ENCODE peak calls at places on chromosomes 13 and 19, in four cellular contexts. E is cardiac fibroblast, M is tibial nerve, U is lower leg skin. W is an unnamed sample.

GRCh38 chr13:23159205-23159586 is 21.6 kb upstream of the SGCG start:
- DNase-seq in M (no peak), U (no peak), E (peak), W (peak)

GRCh38 chr19:16325671-16326400 is 1.2 kb downstream of the KLF2 start:
- DNase-seq in M (no peak), U (peak), E (peak), W (peak)

GRCh38 chr19:18287836-18288772 is 6.7 kb upstream of the JUND start:
- DNase-seq in M (no peak), E (no peak), U (no peak), W (no peak)

GRCh38 chr19:44576843-44577565 is 36.4 kb upstream of the IGSF23 start:
- DNase-seq in E (peak), M (no peak), U (peak), W (peak)

GRCh38 chr13:73092831-73093230 is 34.0 kb downstream of the KLF5 start:
- DNase-seq in U (no peak), E (no peak), M (no peak), W (no peak)

GRCh38 chr13:40590112-40590862 is 76.2 kb downstream of the FOXO1 start:
- DNase-seq in M (no peak), E (no peak), U (no peak), W (no peak)

GRCh38 chr13:95317037-95317989 is 16.1 kb upstream of the ABCC4 start:
- DNase-seq in M (no peak), U (no peak), E (peak), W (no peak)

GRCh38 chr13:50592412-50593145 is 250.9 kb downstream of the DLEU7 start:
- DNase-seq in E (peak), M (no peak), U (no peak), W (no peak)

GRCh38 chr13:76854894-76855293 is 31.3 kb downstream of the KCTD12 start:
- DNase-seq in M (no peak), U (no peak), E (peak), W (no peak)

GRCh38 chr19:34960940-34961679 is 2.9 kb downstream of the ZNF792 start:
- DNase-seq in E (no peak), M (no peak), U (peak), W (no peak)
- H3K4me3 ChIP-seq in E (no peak), M (no peak), U (no peak), W (no peak)

GRCh38 chr19:2042485-2043268 is 8.4 kb downstream of the MKNK2 start:
- DNase-seq in E (no peak), U (peak), M (no peak), W (no peak)

GRCh38 chr19:2040647-2041435 is 10.2 kb downstream of the MKNK2 start:
- DNase-seq in E (no peak), U (no peak), M (no peak), W (peak)

GRCh38 chr19:2041686-2042484 is 9.2 kb downstream of the MKNK2 start:
- DNase-seq in U (peak), M (peak), E (peak), W (peak)

GRCh38 chr19:2039959-2040646 is 10.9 kb downstream of the MKNK2 start:
- DNase-seq in M (no peak), U (no peak), E (no peak), W (no peak)

GRCh38 chr19:2041436-2041685 is 9.7 kb downstream of the MKNK2 start:
- DNase-seq in E (no peak), U (no peak), M (no peak), W (no peak)
- H3K4me3 ChIP-seq in E (no peak), U (no peak), M (no peak), W (peak)

DNA sequence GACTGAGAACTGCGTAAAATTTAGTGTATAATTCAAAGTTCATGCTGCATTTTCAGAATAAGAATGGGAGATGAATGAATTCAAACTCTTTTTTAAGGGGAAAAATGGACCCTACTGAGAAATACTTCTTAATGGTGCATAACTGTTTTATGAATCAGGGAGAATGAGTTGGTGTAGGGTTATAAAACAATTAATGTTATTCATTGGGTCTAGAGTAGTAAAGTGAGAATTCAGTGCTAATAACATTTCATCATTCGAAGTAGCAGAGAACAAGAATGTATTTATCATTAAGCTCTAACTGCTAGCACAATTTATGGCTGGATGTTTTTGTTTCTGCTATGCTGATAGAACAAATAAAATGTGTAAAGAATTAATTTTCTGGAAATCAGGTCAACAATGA is 310.2 kb downstream of the SLITRK5 start:
- DNase-seq in E (no peak), M (no peak), U (no peak), W (no peak)
- H3K4me3 ChIP-seq in E (no peak), M (no peak), U (no peak), W (no peak)

GRCh38 chr19:49147923-49148682 is 7.1 kb downstream of the HRC start:
- DNase-seq in M (no peak), E (no peak), U (no peak), W (no peak)

GRCh38 chr19:49140951-49141350 is 14.2 kb downstream of the HRC start:
- DNase-seq in M (no peak), U (no peak), E (no peak), W (no peak)

GRCh38 chr19:49141352-49141751 is 13.8 kb downstream of the HRC start:
- DNase-seq in E (no peak), U (no peak), M (no peak), W (no peak)

GRCh38 chr19:49145485-49146407 is 9.4 kb downstream of the HRC start:
- DNase-seq in M (peak), U (peak), E (peak), W (peak)

GRCh38 chr19:49142866-49143335 is 12.3 kb downstream of the HRC start:
- DNase-seq in M (no peak), U (peak), E (peak), W (peak)
- H3K4me3 ChIP-seq in M (peak), U (peak), E (peak), W (no peak)

GRCh38 chr19:14471436-14472187 is 3.5 kb downstream of the PTGER1 start:
- DNase-seq in E (no peak), U (no peak), M (no peak), W (no peak)
- H3K4me3 ChIP-seq in E (no peak), U (no peak), M (no peak), W (no peak)

GRCh38 chr13:33109801-33110200 is 93.6 kb downstream of the KL start:
- DNase-seq in E (no peak), M (no peak), U (no peak), W (peak)

GRCh38 chr13:33110386-33110712 is 94.1 kb downstream of the KL start:
- DNase-seq in U (no peak), E (no peak), M (no peak), W (no peak)

GRCh38 chr13:33109319-33109718 is 93.1 kb downstream of the KL start:
- DNase-seq in E (peak), M (no peak), U (no peak), W (no peak)

GRCh38 chr13:33111414-33112110 is 95.3 kb downstream of the KL start:
- DNase-seq in E (peak), M (no peak), U (no peak), W (no peak)

DNA sequence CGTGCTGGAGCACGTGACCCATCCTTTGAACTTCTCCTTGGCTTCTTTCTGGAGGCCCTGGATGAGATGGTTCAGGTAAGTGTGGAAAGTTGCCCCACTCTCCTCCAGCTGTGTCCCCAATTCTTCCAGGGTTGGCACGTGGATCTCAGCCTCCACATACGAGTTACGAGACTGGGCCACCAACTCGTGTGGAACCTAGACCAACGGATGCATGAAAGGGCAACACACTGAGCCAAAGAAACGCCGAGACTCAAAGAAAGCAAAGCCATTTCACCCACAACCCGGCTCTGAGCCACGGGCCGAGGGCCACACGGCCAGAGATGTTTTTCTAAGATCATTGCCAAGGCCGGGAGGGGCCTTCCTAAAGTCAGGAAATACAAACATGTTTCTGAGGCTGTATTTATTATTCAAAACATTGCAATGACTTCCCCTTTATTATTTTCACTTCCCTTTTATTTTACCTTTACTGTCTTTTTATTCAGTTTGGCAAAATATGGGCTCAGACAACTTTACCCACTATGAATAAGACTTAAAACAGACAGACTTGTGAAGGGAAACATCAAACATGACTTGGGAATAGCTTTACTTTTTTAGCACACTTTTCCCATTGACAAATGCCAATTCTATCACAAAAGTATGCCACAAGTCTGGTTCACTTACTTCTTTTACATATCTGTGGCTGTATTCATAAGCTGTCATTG is 94.6 kb downstream of the KL start:
- DNase-seq in U (peak), E (peak), M (peak), W (no peak)
- H3K4me3 ChIP-seq in U (no peak), E (no peak), M (no peak), W (no peak)